ENCODE peak calls at places on chromosomes 11 and 22, in seven cellular contexts. One of them, this sample, is unnamed.

GRCh38 chr11:76787911-76788596 is 4.9 kb downstream of the TSKU start:
- DNase-seq in right lobe of liver: peak; percentile 57
- DNase-seq in mucosa of descending colon: no peak
- DNase-seq in astrocyte: no peak
- DNase-seq in glutamatergic neuron: no peak
- DNase-seq in lower leg skin: peak; percentile 92
- DNase-seq in heart left ventricle: no peak
- DNase-seq in this sample: no peak

GRCh38 chr22:27996981-27997380 is 77.9 kb upstream of the PITPNB start:
- DNase-seq in lower leg skin: no peak
- DNase-seq in heart left ventricle: no peak
- DNase-seq in astrocyte: no peak
- DNase-seq in mucosa of descending colon: no peak
- DNase-seq in glutamatergic neuron: peak; percentile 3
- DNase-seq in right lobe of liver: no peak
- DNase-seq in this sample: no peak

GRCh38 chr11:39365809-39366436 is 2093.5 kb downstream of the LRRC4C start:
- DNase-seq in right lobe of liver: no peak
- DNase-seq in mucosa of descending colon: no peak
- DNase-seq in lower leg skin: no peak
- DNase-seq in astrocyte: peak; percentile 60
- DNase-seq in heart left ventricle: no peak
- DNase-seq in glutamatergic neuron: no peak
- DNase-seq in this sample: no peak

GRCh38 chr11:70712471-70712870 is 314.1 kb downstream of the CTTN start:
- DNase-seq in mucosa of descending colon: peak; percentile 82
- DNase-seq in lower leg skin: no peak
- DNase-seq in right lobe of liver: peak; percentile 46
- DNase-seq in glutamatergic neuron: no peak
- DNase-seq in astrocyte: no peak
- DNase-seq in heart left ventricle: no peak
- DNase-seq in this sample: no peak

GRCh38 chr11:1842149-1843097 is 3.6 kb downstream of the TNNI2 start:
- DNase-seq in heart left ventricle: peak; percentile 79
- DNase-seq in astrocyte: no peak
- DNase-seq in mucosa of descending colon: no peak
- DNase-seq in glutamatergic neuron: no peak
- DNase-seq in right lobe of liver: no peak
- DNase-seq in lower leg skin: no peak
- DNase-seq in this sample: no peak

GRCh38 chr11:134843735-134844134 is 431.7 kb upstream of the B3GAT1 start:
- DNase-seq in glutamatergic neuron: no peak
- DNase-seq in mucosa of descending colon: no peak
- DNase-seq in heart left ventricle: no peak
- DNase-seq in right lobe of liver: no peak
- DNase-seq in lower leg skin: peak; percentile 40
- DNase-seq in astrocyte: no peak
- DNase-seq in this sample: no peak

GRCh38 chr22:44622147-44622427 is 79.9 kb upstream of the PRR5 start:
- DNase-seq in mucosa of descending colon: no peak
- DNase-seq in astrocyte: no peak
- DNase-seq in heart left ventricle: peak; percentile 33
- DNase-seq in lower leg skin: no peak
- DNase-seq in right lobe of liver: no peak
- DNase-seq in glutamatergic neuron: peak; percentile 61
- DNase-seq in this sample: no peak

GRCh38 chr22:25853902-25854301 is 111.9 kb downstream of the MYO18B start:
- DNase-seq in astrocyte: no peak
- DNase-seq in lower leg skin: no peak
- DNase-seq in heart left ventricle: no peak
- DNase-seq in mucosa of descending colon: no peak
- DNase-seq in right lobe of liver: no peak
- DNase-seq in glutamatergic neuron: no peak
- DNase-seq in this sample: no peak

GRCh38 chr11:134599180-134599810 is 187.3 kb upstream of the B3GAT1 start:
- DNase-seq in glutamatergic neuron: no peak
- DNase-seq in mucosa of descending colon: no peak
- DNase-seq in right lobe of liver: no peak
- DNase-seq in heart left ventricle: no peak
- DNase-seq in astrocyte: no peak
- DNase-seq in lower leg skin: peak; percentile 46
- DNase-seq in this sample: no peak

GRCh38 chr22:24801906-24802504 is 4.0 kb upstream of the SGSM1 start:
- DNase-seq in astrocyte: no peak
- DNase-seq in mucosa of descending colon: no peak
- DNase-seq in lower leg skin: no peak
- DNase-seq in right lobe of liver: no peak
- DNase-seq in heart left ventricle: no peak
- DNase-seq in glutamatergic neuron: no peak
- DNase-seq in this sample: no peak

GRCh38 chr11:41307371-41308080 is 151.9 kb downstream of the LRRC4C start:
- DNase-seq in mucosa of descending colon: no peak
- DNase-seq in glutamatergic neuron: no peak
- DNase-seq in lower leg skin: no peak
- DNase-seq in astrocyte: no peak
- DNase-seq in right lobe of liver: no peak
- DNase-seq in heart left ventricle: no peak
- DNase-seq in this sample: peak; percentile 16

GRCh38 chr11:91773090-91773489 is 451.5 kb upstream of the FAT3 start:
- DNase-seq in right lobe of liver: no peak
- DNase-seq in mucosa of descending colon: no peak
- DNase-seq in lower leg skin: no peak
- DNase-seq in astrocyte: no peak
- DNase-seq in heart left ventricle: no peak
- DNase-seq in glutamatergic neuron: no peak
- DNase-seq in this sample: no peak

GRCh38 chr22:50705219-50705691 is 32.6 kb downstream of the SHANK3 start:
- DNase-seq in glutamatergic neuron: peak; percentile 90
- DNase-seq in right lobe of liver: peak; percentile 53
- DNase-seq in astrocyte: peak; percentile 74
- DNase-seq in heart left ventricle: peak; percentile 69
- DNase-seq in mucosa of descending colon: no peak
- DNase-seq in lower leg skin: no peak
- DNase-seq in this sample: peak; percentile 89

GRCh38 chr22:30210235-30210831 is 36.2 kb downstream of the LIF start:
- DNase-seq in mucosa of descending colon: no peak
- DNase-seq in astrocyte: peak; percentile 87
- DNase-seq in lower leg skin: no peak
- DNase-seq in heart left ventricle: no peak
- DNase-seq in right lobe of liver: no peak
- DNase-seq in glutamatergic neuron: no peak
- DNase-seq in this sample: peak; percentile 27

GRCh38 chr11:108891143-108891542 is 226.3 kb downstream of the DDX10 start:
- DNase-seq in right lobe of liver: no peak
- DNase-seq in lower leg skin: no peak
- DNase-seq in heart left ventricle: no peak
- DNase-seq in mucosa of descending colon: no peak
- DNase-seq in astrocyte: no peak
- DNase-seq in glutamatergic neuron: no peak
- DNase-seq in this sample: no peak

GRCh38 chr11:116331381-116331780 is 441.4 kb downstream of the BUD13 start:
- DNase-seq in glutamatergic neuron: no peak
- DNase-seq in lower leg skin: peak; percentile 50
- DNase-seq in heart left ventricle: no peak
- DNase-seq in mucosa of descending colon: no peak
- DNase-seq in astrocyte: no peak
- DNase-seq in right lobe of liver: no peak
- DNase-seq in this sample: no peak

GRCh38 chr22:31192513-31192912 is 19.6 kb upstream of the LIMK2 start:
- DNase-seq in mucosa of descending colon: no peak
- DNase-seq in astrocyte: no peak
- DNase-seq in heart left ventricle: no peak
- DNase-seq in right lobe of liver: no peak
- DNase-seq in glutamatergic neuron: peak; percentile 22
- DNase-seq in lower leg skin: no peak
- DNase-seq in this sample: no peak

GRCh38 chr11:31819533-31820437 is 8.7 kb upstream of the PAX6 start:
- DNase-seq in astrocyte: no peak
- DNase-seq in mucosa of descending colon: no peak
- DNase-seq in right lobe of liver: no peak
- DNase-seq in glutamatergic neuron: no peak
- DNase-seq in heart left ventricle: no peak
- DNase-seq in lower leg skin: peak; percentile 85
- DNase-seq in this sample: peak; percentile 8

GRCh38 chr11:19646308-19646707 is 66.3 kb upstream of the NAV2 start:
- DNase-seq in right lobe of liver: no peak
- DNase-seq in heart left ventricle: no peak
- DNase-seq in lower leg skin: no peak
- DNase-seq in mucosa of descending colon: no peak
- DNase-seq in glutamatergic neuron: no peak
- DNase-seq in astrocyte: no peak
- DNase-seq in this sample: no peak

GRCh38 chr11:19650929-19651487 is 61.6 kb upstream of the NAV2 start:
- DNase-seq in astrocyte: no peak
- DNase-seq in heart left ventricle: no peak
- DNase-seq in lower leg skin: peak; percentile 48
- DNase-seq in mucosa of descending colon: no peak
- DNase-seq in right lobe of liver: no peak
- DNase-seq in glutamatergic neuron: no peak
- DNase-seq in this sample: no peak

GRCh38 chr11:19644316-19644715 is 68.3 kb upstream of the NAV2 start:
- DNase-seq in heart left ventricle: no peak
- DNase-seq in glutamatergic neuron: no peak
- DNase-seq in right lobe of liver: no peak
- DNase-seq in lower leg skin: no peak
- DNase-seq in astrocyte: peak; percentile 73
- DNase-seq in mucosa of descending colon: no peak
- DNase-seq in this sample: no peak

GRCh38 chr11:19648321-19648720 is 64.3 kb upstream of the NAV2 start:
- DNase-seq in lower leg skin: peak; percentile 59
- DNase-seq in mucosa of descending colon: no peak
- DNase-seq in astrocyte: no peak
- DNase-seq in heart left ventricle: no peak
- DNase-seq in right lobe of liver: no peak
- DNase-seq in glutamatergic neuron: no peak
- DNase-seq in this sample: no peak

GRCh38 chr11:19646921-19647320 is 65.7 kb upstream of the NAV2 start:
- DNase-seq in astrocyte: peak; percentile 94
- DNase-seq in mucosa of descending colon: peak; percentile 40
- DNase-seq in glutamatergic neuron: no peak
- DNase-seq in lower leg skin: no peak
- DNase-seq in heart left ventricle: no peak
- DNase-seq in right lobe of liver: no peak
- DNase-seq in this sample: no peak
- TF ChIP-seq CTCF in astrocyte: no peak
- TF ChIP-seq CTCF in mucosa of descending colon: no peak
- TF ChIP-seq CTCF in glutamatergic neuron: no peak
- TF ChIP-seq CTCF in lower leg skin: no peak
- TF ChIP-seq CTCF in heart left ventricle: no peak
- TF ChIP-seq CTCF in right lobe of liver: no peak
- TF ChIP-seq CTCF in this sample: no peak

GRCh38 chr11:120182357-120182756 is 28.5 kb upstream of the OAF start:
- DNase-seq in astrocyte: no peak
- DNase-seq in lower leg skin: peak; percentile 70
- DNase-seq in glutamatergic neuron: no peak
- DNase-seq in heart left ventricle: peak; percentile 33
- DNase-seq in mucosa of descending colon: peak; percentile 17
- DNase-seq in right lobe of liver: peak; percentile 30
- DNase-seq in this sample: no peak

GRCh38 chr11:120181446-120181992 is 29.3 kb upstream of the OAF start:
- DNase-seq in right lobe of liver: peak; percentile 33
- DNase-seq in lower leg skin: peak; percentile 77
- DNase-seq in astrocyte: no peak
- DNase-seq in heart left ventricle: peak; percentile 27
- DNase-seq in mucosa of descending colon: peak; percentile 2
- DNase-seq in glutamatergic neuron: no peak
- DNase-seq in this sample: no peak

GRCh38 chr11:120182790-120183491 is 27.9 kb upstream of the OAF start:
- DNase-seq in lower leg skin: peak; percentile 84
- DNase-seq in heart left ventricle: peak; percentile 66
- DNase-seq in astrocyte: no peak
- DNase-seq in right lobe of liver: peak; percentile 88
- DNase-seq in mucosa of descending colon: peak; percentile 86
- DNase-seq in glutamatergic neuron: peak; percentile 63
- DNase-seq in this sample: no peak

GRCh38 chr11:120179071-120179672 is 31.7 kb upstream of the OAF start:
- DNase-seq in astrocyte: no peak
- DNase-seq in glutamatergic neuron: no peak
- DNase-seq in lower leg skin: peak; percentile 72
- DNase-seq in mucosa of descending colon: no peak
- DNase-seq in right lobe of liver: peak; percentile 24
- DNase-seq in heart left ventricle: peak; percentile 51
- DNase-seq in this sample: no peak

GRCh38 chr11:120180571-120181445 is 30.0 kb upstream of the OAF start:
- DNase-seq in right lobe of liver: peak; percentile 37
- DNase-seq in astrocyte: peak; percentile 75
- DNase-seq in glutamatergic neuron: no peak
- DNase-seq in heart left ventricle: peak; percentile 66
- DNase-seq in lower leg skin: peak; percentile 83
- DNase-seq in mucosa of descending colon: peak; percentile 5
- DNase-seq in this sample: no peak
- TF ChIP-seq CTCF in right lobe of liver: no peak
- TF ChIP-seq CTCF in astrocyte: peak; percentile 20
- TF ChIP-seq CTCF in glutamatergic neuron: no peak
- TF ChIP-seq CTCF in heart left ventricle: no peak
- TF ChIP-seq CTCF in lower leg skin: no peak
- TF ChIP-seq CTCF in mucosa of descending colon: no peak
- TF ChIP-seq CTCF in this sample: no peak

GRCh38 chr22:38748487-38749136 is 7.2 kb downstream of the SUN2 start:
- DNase-seq in heart left ventricle: no peak
- DNase-seq in astrocyte: no peak
- DNase-seq in right lobe of liver: no peak
- DNase-seq in lower leg skin: no peak
- DNase-seq in glutamatergic neuron: no peak
- DNase-seq in mucosa of descending colon: no peak
- DNase-seq in this sample: no peak
- TF ChIP-seq CTCF in heart left ventricle: no peak
- TF ChIP-seq CTCF in astrocyte: no peak
- TF ChIP-seq CTCF in right lobe of liver: no peak
- TF ChIP-seq CTCF in lower leg skin: no peak
- TF ChIP-seq CTCF in glutamatergic neuron: no peak
- TF ChIP-seq CTCF in mucosa of descending colon: no peak
- TF ChIP-seq CTCF in this sample: no peak

GRCh38 chr22:42332089-42332488 is 61.6 kb upstream of the TCF20 start:
- DNase-seq in mucosa of descending colon: no peak
- DNase-seq in lower leg skin: no peak
- DNase-seq in astrocyte: no peak
- DNase-seq in heart left ventricle: no peak
- DNase-seq in glutamatergic neuron: no peak
- DNase-seq in right lobe of liver: no peak
- DNase-seq in this sample: no peak

GRCh38 chr22:42330170-42330569 is 59.7 kb upstream of the TCF20 start:
- DNase-seq in astrocyte: no peak
- DNase-seq in mucosa of descending colon: no peak
- DNase-seq in heart left ventricle: no peak
- DNase-seq in right lobe of liver: no peak
- DNase-seq in glutamatergic neuron: no peak
- DNase-seq in lower leg skin: no peak
- DNase-seq in this sample: no peak

GRCh38 chr22:42333544-42333943 is 63.1 kb upstream of the TCF20 start:
- DNase-seq in heart left ventricle: no peak
- DNase-seq in glutamatergic neuron: no peak
- DNase-seq in mucosa of descending colon: no peak
- DNase-seq in astrocyte: no peak
- DNase-seq in right lobe of liver: no peak
- DNase-seq in lower leg skin: no peak
- DNase-seq in this sample: no peak

GRCh38 chr22:42329504-42329903 is 59.1 kb upstream of the TCF20 start:
- DNase-seq in mucosa of descending colon: no peak
- DNase-seq in heart left ventricle: no peak
- DNase-seq in lower leg skin: no peak
- DNase-seq in astrocyte: no peak
- DNase-seq in right lobe of liver: no peak
- DNase-seq in glutamatergic neuron: no peak
- DNase-seq in this sample: no peak

GRCh38 chr22:42330953-42331525 is 60.6 kb upstream of the TCF20 start:
- DNase-seq in glutamatergic neuron: peak; percentile 71
- DNase-seq in mucosa of descending colon: no peak
- DNase-seq in right lobe of liver: no peak
- DNase-seq in lower leg skin: no peak
- DNase-seq in astrocyte: no peak
- DNase-seq in heart left ventricle: no peak
- DNase-seq in this sample: no peak
- TF ChIP-seq CTCF in glutamatergic neuron: no peak
- TF ChIP-seq CTCF in mucosa of descending colon: no peak
- TF ChIP-seq CTCF in right lobe of liver: no peak
- TF ChIP-seq CTCF in lower leg skin: no peak
- TF ChIP-seq CTCF in astrocyte: no peak
- TF ChIP-seq CTCF in heart left ventricle: no peak
- TF ChIP-seq CTCF in this sample: no peak

This sample was measured in neural crest cell.